ENCODE peak calls at places on chromosome 10, in eight cellular contexts. V is GM12865; C is RWPE1; B is BJ; G is kidney tubule cell; E is activated CD4-positive, alpha-beta T cell treated with anti-CD3 and anti-CD28 coated beads, Interleukin-2, amount 50 U/mL, for 1 hour; T is fibroblast of lung; P is GM04504. S is an unnamed sample.
A peak's percentile ranks its signal among the peaks of the same experiment; 100 is the strongest.

GRCh38 chr10:116469437-116469836 is 41.8 kb downstream of the PNLIPRP3 start:
- DNase-seq in P (no peak), T (no peak), C (no peak), G (peak; percentile 55), B (no peak), V (no peak), E (no peak), S (no peak)

GRCh38 chr10:44395396-44395795 is 10.5 kb upstream of the CXCL12 start:
- DNase-seq in E (no peak), V (no peak), C (no peak), G (no peak), B (no peak), P (no peak), T (no peak), S (no peak)

GRCh38 chr10:21427804-21428481 is 97.5 kb downstream of the SKIDA1 start:
- DNase-seq in P (no peak), G (peak; percentile 48), T (peak; percentile 34), V (peak; percentile 47), B (no peak), C (peak; percentile 28), E (no peak), S (no peak)

GRCh38 chr10:29131952-29132820 is 156.7 kb upstream of the LYZL1 start:
- DNase-seq in P (no peak), T (peak; percentile 14), B (peak; percentile 16), C (no peak), E (no peak), V (no peak), G (no peak), S (peak; percentile 53)

GRCh38 chr10:128060341-128060851 is 65.8 kb downstream of the MKI67 start:
- DNase-seq in T (no peak), P (no peak), G (no peak), C (no peak), E (no peak), V (no peak), B (no peak), S (no peak)

GRCh38 chr10:49598164-49598856 is 11.8 kb upstream of the SLC18A3 start:
- DNase-seq in B (no peak), T (no peak), C (no peak), V (no peak), P (no peak), E (no peak), G (no peak), S (no peak)

GRCh38 chr10:96017227-96017687 is 26.1 kb upstream of the CCNJ start:
- DNase-seq in E (peak; percentile 6), G (peak; percentile 74), T (peak; percentile 75), C (peak; percentile 74), V (peak; percentile 72), P (peak; percentile 35), B (peak; percentile 9), S (peak; percentile 20)

GRCh38 chr10:18140957-18141888 is 999 bp downstream of the CACNB2 start:
- DNase-seq in P (no peak), G (peak; percentile 13), E (no peak), B (no peak), V (no peak), C (no peak), T (no peak), S (no peak)

GRCh38 chr10:14153570-14154055 is 177.1 kb downstream of the FRMD4A start:
- DNase-seq in V (no peak), G (peak; percentile 18), B (no peak), E (no peak), C (no peak), T (peak; percentile 68), P (no peak), S (no peak)

GRCh38 chr10:72508033-72508432 is 117.8 kb downstream of the MICU1 start:
- DNase-seq in C (no peak), T (no peak), V (no peak), E (no peak), B (no peak), G (no peak), P (no peak), S (no peak)

GRCh38 chr10:35203744-35204143 is 77.1 kb downstream of the CREM start:
- DNase-seq in P (no peak), T (no peak), E (no peak), V (no peak), G (no peak), B (no peak), C (no peak), S (no peak)

GRCh38 chr10:58385784-58386112 is 538 bp downstream of the TFAM start:
- DNase-seq in C (peak; percentile 49), T (peak; percentile 9), P (no peak), B (no peak), G (peak; percentile 45), E (no peak), V (peak; percentile 18), S (no peak)

GRCh38 chr10:102004376-102004775 is 51.6 kb downstream of the ARMH3 start:
- DNase-seq in V (no peak), T (peak; percentile 49), E (no peak), G (no peak), C (peak; percentile 26), B (no peak), P (no peak), S (no peak)

GRCh38 chr10:16049050-16049449 is 188.7 kb upstream of the MINDY3 start:
- DNase-seq in V (no peak), C (no peak), T (no peak), B (no peak), G (no peak), E (no peak), P (no peak), S (no peak)

GRCh38 chr10:77212632-77213031 is 425.0 kb downstream of the KCNMA1 start:
- DNase-seq in V (no peak), P (no peak), G (no peak), E (no peak), T (no peak), C (no peak), B (no peak), S (no peak)

GRCh38 chr10:70135046-70135445 is 2.4 kb upstream of the AIFM2 start:
- DNase-seq in T (no peak), V (no peak), P (no peak), C (no peak), B (no peak), E (no peak), G (no peak), S (no peak)

GRCh38 chr10:71835671-71836593 is 15.1 kb downstream of the PSAP start:
- DNase-seq in C (no peak), T (peak; percentile 92), G (peak; percentile 99), V (peak; percentile 98), E (no peak), B (peak; percentile 67), P (peak; percentile 98), S (peak; percentile 28)

GRCh38 chr10:11553773-11554381 is 57.6 kb downstream of the USP6NL start:
- DNase-seq in V (peak; percentile 92), C (no peak), P (no peak), B (no peak), E (no peak), T (no peak), G (no peak), S (no peak)

GRCh38 chr10:59752278-59752940 is 846 bp downstream of the MRLN start:
- DNase-seq in E (no peak), P (no peak), T (no peak), G (no peak), B (no peak), V (no peak), C (no peak), S (no peak)

GRCh38 chr10:88131561-88132139 is 268.2 kb downstream of the PTEN start:
- DNase-seq in B (peak; percentile 25), G (no peak), V (no peak), T (no peak), E (no peak), P (no peak), C (peak; percentile 91), S (no peak)

GRCh38 chr10:57972783-57973182 is 294.9 kb downstream of the IPMK start:
- DNase-seq in T (no peak), E (no peak), B (no peak), P (no peak), G (no peak), V (no peak), C (no peak), S (no peak)

GRCh38 chr10:110279062-110279986 is 25.4 kb downstream of the SMNDC1 start:
- DNase-seq in G (peak; percentile 71), V (peak; percentile 68), T (peak; percentile 82), E (peak; percentile 41), C (peak; percentile 62), P (peak; percentile 37), B (no peak), S (peak; percentile 30)

GRCh38 chr10:21524526-21525366 is 736 bp downstream of the SKIDA1 start:
- DNase-seq in B (no peak), C (no peak), G (peak; percentile 45), P (no peak), T (peak; percentile 85), V (no peak), E (no peak), S (no peak)

GRCh38 chr10:60350400-60350799 is 39.3 kb downstream of the ANK3 start:
- DNase-seq in B (no peak), E (no peak), P (no peak), G (no peak), V (no peak), C (no peak), T (peak; percentile 14), S (no peak)

GRCh38 chr10:5711637-5712036 is 27.0 kb downstream of the TASOR2 start:
- DNase-seq in V (no peak), T (no peak), P (no peak), G (no peak), E (no peak), C (no peak), B (no peak), S (no peak)

GRCh38 chr10:62067560-62067959 is 166.1 kb downstream of the ARID5B start:
- DNase-seq in E (no peak), B (no peak), T (no peak), P (no peak), G (no peak), V (no peak), C (no peak), S (no peak)

GRCh38 chr10:53403688-53404087 is 631.1 kb upstream of the MBL2 start:
- DNase-seq in B (no peak), C (no peak), V (no peak), G (peak; percentile 40), P (no peak), T (peak; percentile 77), E (no peak), S (peak; percentile 66)

GRCh38 chr10:9858816-9859215 is 1158.9 kb upstream of the CELF2 start:
- DNase-seq in P (no peak), G (no peak), V (no peak), T (peak; percentile 27), C (no peak), B (no peak), E (no peak), S (no peak)

GRCh38 chr10:110353244-110354119 is 48.8 kb upstream of the SMNDC1 start:
- DNase-seq in C (peak; percentile 84), V (no peak), P (peak; percentile 78), T (peak; percentile 90), B (peak; percentile 71), G (peak; percentile 98), E (no peak), S (no peak)

GRCh38 chr10:90884414-90884813 is 12.6 kb downstream of the RPP30 start:
- DNase-seq in P (peak; percentile 45), G (no peak), C (no peak), E (no peak), V (no peak), B (peak; percentile 19), T (peak; percentile 42), S (no peak)

GRCh38 chr10:112797908-112798307 is 152.1 kb upstream of the TCF7L2 start:
- DNase-seq in V (no peak), E (no peak), T (no peak), G (no peak), C (no peak), P (no peak), B (no peak), S (no peak)

GRCh38 chr10:120428754-120429153 is 28.3 kb upstream of the PLPP4 start:
- DNase-seq in C (no peak), E (no peak), B (no peak), P (no peak), V (no peak), G (no peak), T (no peak), S (no peak)

GRCh38 chr10:11885437-11886137 is 62.4 kb downstream of the PROSER2 start:
- DNase-seq in V (no peak), G (no peak), B (no peak), C (no peak), T (no peak), E (no peak), P (no peak), S (no peak)

GRCh38 chr10:45238896-45239295 is 76.5 kb downstream of the OR13A1 start:
- DNase-seq in V (no peak), E (no peak), C (no peak), P (no peak), G (no peak), B (no peak), T (no peak), S (no peak)

S was measured in COR-L47.